ENCODE peak calls at places on chromosomes 2 and 18, in ten cellular contexts. B is cardiac muscle cell, Y is iris pigment epithelial cell, T is left ventricle myocardium inferior, Q is HFF-Myc, K is skeletal muscle cell, U is epithelial cell of proximal tubule, R is OCI-LY7, M is fibroblast of the aortic adventitia, P is H4. O is an unnamed sample.

GRCh38 chr18:46555724-46556123 is 101.3 kb downstream of the LOXHD1 start:
- DNase-seq in T (peak), B (peak), Q (no peak), M (peak), U (no peak), P (no peak), R (peak), K (no peak), Y (no peak), O (no peak)

GRCh38 chr2:187424156-187424555 is 23.9 kb downstream of the CALCRL start:
- DNase-seq in R (no peak), K (no peak), U (no peak), M (peak), Y (peak), T (no peak), B (no peak), Q (no peak), P (no peak), O (no peak)

GRCh38 chr2:240996834-240997140 is 1.6 kb upstream of the SNED1 start:
- DNase-seq in R (no peak), B (no peak), Q (no peak), M (no peak), K (no peak), U (no peak), P (no peak), T (no peak), Y (no peak), O (peak)

GRCh38 chr2:140654565-140654964 is 1476.3 kb downstream of the LRP1B start:
- DNase-seq in B (peak), K (no peak), T (no peak), P (no peak), R (no peak), Y (peak), U (no peak), M (peak), Q (no peak), O (no peak)

GRCh38 chr2:218716070-218716469 is 5.4 kb downstream of the TTLL4 start:
- DNase-seq in B (peak), M (peak), T (no peak), R (no peak), U (no peak), Q (no peak), K (no peak), Y (peak), P (no peak), O (no peak)

GRCh38 chr2:144592500-144593256 is 72.8 kb upstream of the ZEB2 start:
- DNase-seq in T (no peak), U (no peak), R (no peak), K (no peak), Y (no peak), P (no peak), B (no peak), M (no peak), Q (no peak), O (no peak)

GRCh38 chr2:239267411-239267941 is 133.3 kb downstream of the HDAC4 start:
- DNase-seq in T (no peak), U (no peak), R (peak), M (peak), P (peak), B (peak), Y (peak), Q (peak), K (no peak), O (peak)

GRCh38 chr2:39409697-39410389 is 27.2 kb downstream of the MAP4K3 start:
- DNase-seq in T (no peak), R (no peak), Y (no peak), K (no peak), U (no peak), B (no peak), P (no peak), Q (no peak), M (no peak), O (no peak)

GRCh38 chr18:28045176-28045810 is 131.6 kb downstream of the CDH2 start:
- DNase-seq in Q (peak), M (peak), K (peak), U (peak), T (no peak), R (no peak), Y (peak), B (peak), P (no peak), O (no peak)

GRCh38 chr2:34949316-34949715 is 1350.2 kb upstream of the FAM98A start:
- DNase-seq in T (no peak), Q (no peak), U (no peak), P (no peak), B (no peak), K (no peak), R (no peak), M (no peak), Y (no peak), O (no peak)

GRCh38 chr2:232042911-232043564 is 81.5 kb downstream of the DIS3L2 start:
- DNase-seq in T (no peak), Q (no peak), B (no peak), R (no peak), P (no peak), K (no peak), U (no peak), M (no peak), Y (peak), O (no peak)

GRCh38 chr18:23281626-23282436 is 146.5 kb downstream of the CABLES1 start:
- DNase-seq in T (no peak), Y (peak), K (no peak), P (peak), Q (peak), M (no peak), R (no peak), B (peak), U (no peak), O (no peak)

GRCh38 chr2:97733341-97734035 is 20.1 kb downstream of the ZAP70 start:
- DNase-seq in B (no peak), U (no peak), R (no peak), Q (no peak), T (peak), Y (no peak), M (no peak), K (no peak), P (no peak), O (no peak)

GRCh38 chr2:96254592-96254991 is 11.2 kb downstream of the TMEM127 start:
- DNase-seq in K (no peak), P (no peak), Y (no peak), M (no peak), R (no peak), U (no peak), Q (no peak), B (no peak), T (peak), O (no peak)

GRCh38 chr2:101770672-101771071 is 73.2 kb downstream of the MAP4K4 start:
- DNase-seq in R (peak), U (no peak), Y (peak), T (no peak), K (no peak), Q (no peak), M (peak), B (peak), P (peak), O (no peak)

GRCh38 chr18:62799977-62800376 is 84.6 kb downstream of the PHLPP1 start:
- DNase-seq in Q (no peak), K (no peak), B (no peak), Y (no peak), P (no peak), M (no peak), U (no peak), R (no peak), T (no peak), O (no peak)

O was measured in Right ventricle myocardium inferior.